ENCODE peak calls at places on chromosomes 16 and 17, in nine cellular contexts. N, M, A, O, Q, U, F, K and S are unnamed samples.

GRCh38 chr17:48160177-48160967 is 52.8 kb downstream of the SNX11 start:
- DNase-seq in Q (no peak), A (no peak), N (no peak), O (no peak), M (peak), U (no peak), K (no peak), F (no peak), S (no peak)

GRCh38 chr16:81889896-81890634 is 111.0 kb downstream of the PLCG2 start:
- DNase-seq in K (peak), O (no peak), N (no peak), A (peak), U (peak), Q (peak), M (peak), F (no peak), S (peak)

GRCh38 chr16:85996843-85997242 is 97.9 kb downstream of the IRF8 start:
- DNase-seq in F (no peak), Q (no peak), U (no peak), K (no peak), M (no peak), A (no peak), O (no peak), N (no peak), S (no peak)

GRCh38 chr17:45260204-45260783 is 1.6 kb downstream of the SPATA32 start:
- DNase-seq in K (no peak), M (no peak), F (no peak), U (no peak), N (peak), A (peak), O (no peak), Q (no peak), S (no peak)

GRCh38 chr17:75941442-75941819 is 589 bp upstream of the FBF1 start:
- DNase-seq in K (no peak), U (no peak), A (no peak), F (no peak), Q (no peak), O (peak), M (no peak), N (no peak), S (no peak)

GRCh38 chr16:47142469-47143328 is 1.0 kb downstream of the NETO2 start:
- DNase-seq in M (peak), O (no peak), K (no peak), A (peak), Q (no peak), U (peak), F (peak), N (peak), S (no peak)

GRCh38 chr17:21288581-21289017 is 4.1 kb downstream of the MAP2K3 start:
- DNase-seq in A (no peak), Q (no peak), M (no peak), N (no peak), O (no peak), K (no peak), F (peak), U (no peak), S (no peak)

GRCh38 chr17:45973099-45973838 is 25.8 kb upstream of the STH start:
- DNase-seq in N (peak), Q (no peak), A (peak), M (no peak), O (no peak), F (no peak), K (no peak), U (no peak), S (no peak)

GRCh38 chr17:12896386-12896785 is 107.1 kb downstream of the ARHGAP44 start:
- DNase-seq in Q (no peak), M (peak), O (no peak), A (no peak), K (no peak), F (no peak), N (no peak), U (no peak), S (no peak)

GRCh38 chr17:49190932-49191331 is 19.4 kb downstream of the GNGT2 start:
- DNase-seq in Q (no peak), U (no peak), N (no peak), A (no peak), F (no peak), O (no peak), M (no peak), K (no peak), S (no peak)

GRCh38 chr16:85004587-85005205 is 6.6 kb downstream of the ZDHHC7 start:
- DNase-seq in K (peak), O (no peak), Q (no peak), N (no peak), M (no peak), U (peak), A (no peak), F (no peak), S (no peak)

GRCh38 chr16:87780385-87780989 is 14.7 kb upstream of the KLHDC4 start:
- DNase-seq in O (no peak), F (no peak), K (no peak), M (no peak), U (peak), A (peak), Q (peak), N (peak), S (no peak)

GRCh38 chr16:81424761-81425160 is 19.8 kb upstream of the CMIP start:
- DNase-seq in M (no peak), O (no peak), Q (no peak), U (no peak), A (no peak), F (no peak), N (no peak), K (no peak), S (no peak)

GRCh38 chr17:50051082-50051576 is 4.8 kb upstream of the ITGA3 start:
- DNase-seq in K (no peak), Q (no peak), O (no peak), F (peak), A (no peak), N (no peak), M (peak), U (peak), S (peak)

GRCh38 chr17:74532115-74532514 is 840 bp upstream of the CD300LB start:
- DNase-seq in O (peak), U (no peak), K (no peak), N (peak), M (peak), F (no peak), A (peak), Q (peak), S (no peak)

GRCh38 chr17:75564195-75564594 is 23.4 kb upstream of the MYO15B start:
- DNase-seq in M (no peak), U (no peak), K (no peak), O (no peak), Q (no peak), F (no peak), N (no peak), A (no peak), S (no peak)

GRCh38 chr16:74252329-74252728 is 44.3 kb upstream of the PSMD7 start:
- DNase-seq in A (no peak), O (no peak), M (no peak), Q (no peak), N (no peak), F (no peak), U (no peak), K (no peak), S (no peak)

GRCh38 chr17:30253316-30253715 is 17.8 kb upstream of the SLC6A4 start:
- DNase-seq in M (no peak), U (no peak), F (no peak), N (no peak), A (no peak), O (no peak), Q (no peak), K (no peak), S (no peak)
- H3K27ac ChIP-seq in M (no peak), U (peak), F (no peak), N (no peak), A (no peak), O (no peak), Q (no peak), K (no peak), S (no peak)

GRCh38 chr16:83390759-83391158 is 417.0 kb upstream of the HSBP1 start:
- DNase-seq in N (no peak), O (no peak), F (no peak), U (no peak), A (no peak), Q (no peak), K (no peak), M (no peak), S (no peak)

GRCh38 chr16:83392743-83393142 is 415.0 kb upstream of the HSBP1 start:
- DNase-seq in O (no peak), Q (no peak), N (no peak), M (no peak), F (no peak), U (no peak), K (no peak), A (no peak), S (no peak)

GRCh38 chr16:83389751-83390150 is 418.0 kb upstream of the HSBP1 start:
- DNase-seq in N (no peak), O (no peak), A (no peak), K (no peak), U (no peak), M (no peak), Q (no peak), F (no peak), S (no peak)

GRCh38 chr16:83397601-83398000 is 410.2 kb upstream of the HSBP1 start:
- DNase-seq in U (no peak), Q (no peak), N (no peak), A (no peak), M (no peak), F (no peak), K (no peak), O (no peak), S (no peak)

DNA sequence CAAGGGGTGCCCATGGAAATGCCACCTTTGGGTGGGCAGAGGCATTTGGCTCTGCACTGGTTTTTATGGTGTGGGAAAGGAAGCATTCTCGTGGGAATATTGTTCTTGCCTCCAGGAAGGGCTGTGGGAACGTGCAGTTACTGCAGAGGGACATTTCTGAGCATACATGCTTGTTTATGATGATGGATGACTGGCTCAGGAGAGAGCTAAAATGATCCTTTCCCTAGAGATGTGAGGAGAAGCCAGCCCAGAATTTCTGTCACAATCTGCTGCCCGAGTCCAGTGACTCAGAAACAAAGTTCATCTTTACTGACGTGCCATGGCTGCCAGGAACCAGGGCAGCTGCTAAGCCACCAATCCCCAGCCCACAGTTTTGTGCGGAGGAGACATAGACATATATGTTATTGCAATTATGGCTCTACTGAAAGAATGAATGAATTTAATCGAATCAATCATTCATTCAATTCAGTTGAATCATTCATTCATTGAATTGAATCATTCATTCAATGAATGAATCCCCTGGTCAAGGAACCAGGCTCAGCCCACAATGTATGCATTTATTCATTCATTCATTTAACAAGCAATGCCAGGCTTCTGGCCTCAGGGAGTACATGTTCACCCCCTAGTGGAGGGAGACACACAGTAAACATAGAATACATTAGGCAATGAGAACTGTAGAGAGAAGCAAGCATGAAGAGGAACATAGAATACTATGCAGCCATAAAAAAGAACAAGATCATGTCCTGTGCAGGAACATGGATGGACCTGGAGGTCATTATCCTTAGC is 414.4 kb upstream of the HSBP1 start:
- DNase-seq in F (no peak), Q (no peak), K (no peak), M (no peak), N (no peak), U (no peak), O (no peak), A (no peak), S (no peak)
- TF ChIP-seq CTCF in F (no peak), Q (no peak), K (no peak), M (peak), N (no peak), U (peak), O (no peak), A (no peak), S (no peak)

GRCh38 chr16:30927789-30928378 is 4.5 kb downstream of the FBXL19 start:
- DNase-seq in N (no peak), U (peak), F (no peak), O (peak), K (no peak), M (peak), Q (peak), A (peak), S (peak)
- H3K27ac ChIP-seq in N (peak), U (peak), F (no peak), O (no peak), K (no peak), M (no peak), Q (peak), A (peak), S (no peak)

DNA sequence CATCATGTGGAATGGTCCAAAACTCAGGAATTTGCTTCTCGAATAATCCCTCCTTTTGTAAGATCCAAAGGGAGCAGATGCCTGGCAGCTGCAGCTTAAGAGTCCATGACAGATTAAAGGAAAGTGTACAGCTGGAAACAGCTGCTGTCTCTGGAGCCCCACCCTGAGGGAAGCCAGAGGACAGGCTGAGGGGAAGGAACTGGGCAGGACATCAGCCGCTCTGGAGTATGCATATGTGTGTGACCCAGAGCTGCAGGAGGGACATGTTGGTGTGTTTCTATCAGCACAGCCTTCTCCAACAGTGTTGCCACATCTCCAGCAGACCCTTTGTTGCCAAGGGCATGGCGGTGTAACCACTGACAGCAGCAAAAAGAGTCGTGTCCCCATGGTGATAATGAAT is 46.2 kb downstream of the CYB561 start:
- DNase-seq in N (peak), K (no peak), A (peak), M (no peak), F (no peak), Q (no peak), O (peak), U (peak), S (no peak)
- TF ChIP-seq CTCF in N (no peak), K (no peak), A (no peak), M (no peak), F (no peak), Q (no peak), O (no peak), U (no peak), S (no peak)